ENCODE peak calls at places on chromosomes 2 and 18, in five cellular contexts. One of them, this sample, is unnamed.

GRCh38 chr18:79695269-79695668 is 15.7 kb downstream of the CTDP1 start:
- DNase-seq in stimulated activated CD8-positive, alpha-beta memory T cell treated with anti-CD3 and anti-CD28 coated beads, Interleukin-15, amount 100 ng/mL, for 48 hours: no peak
- DNase-seq in 8988T: no peak
- DNase-seq in SK-N-DZ: no peak
- DNase-seq in NCI-H2081: no peak
- DNase-seq in this sample: peak

GRCh38 chr2:239330836-239331235 is 70.0 kb downstream of the HDAC4 start:
- DNase-seq in 8988T: no peak
- DNase-seq in NCI-H2081: no peak
- DNase-seq in SK-N-DZ: no peak
- DNase-seq in stimulated activated CD8-positive, alpha-beta memory T cell treated with anti-CD3 and anti-CD28 coated beads, Interleukin-15, amount 100 ng/mL, for 48 hours: no peak
- DNase-seq in this sample: no peak

GRCh38 chr18:58640428-58640805 is 11.5 kb upstream of the ALPK2 start:
- DNase-seq in 8988T: no peak
- DNase-seq in SK-N-DZ: no peak
- DNase-seq in stimulated activated CD8-positive, alpha-beta memory T cell treated with anti-CD3 and anti-CD28 coated beads, Interleukin-15, amount 100 ng/mL, for 48 hours: no peak
- DNase-seq in NCI-H2081: no peak
- DNase-seq in this sample: no peak

GRCh38 chr18:11665587-11665986 is 23.5 kb upstream of the GNAL start:
- DNase-seq in stimulated activated CD8-positive, alpha-beta memory T cell treated with anti-CD3 and anti-CD28 coated beads, Interleukin-15, amount 100 ng/mL, for 48 hours: no peak
- DNase-seq in NCI-H2081: no peak
- DNase-seq in 8988T: no peak
- DNase-seq in SK-N-DZ: no peak
- DNase-seq in this sample: no peak

GRCh38 chr2:227188292-227188691 is 23.9 kb downstream of the COL4A3 start:
- DNase-seq in NCI-H2081: no peak
- DNase-seq in SK-N-DZ: no peak
- DNase-seq in 8988T: no peak
- DNase-seq in stimulated activated CD8-positive, alpha-beta memory T cell treated with anti-CD3 and anti-CD28 coated beads, Interleukin-15, amount 100 ng/mL, for 48 hours: no peak
- DNase-seq in this sample: no peak

GRCh38 chr18:68484241-68484640 is 230.7 kb downstream of the TMX3 start:
- DNase-seq in stimulated activated CD8-positive, alpha-beta memory T cell treated with anti-CD3 and anti-CD28 coated beads, Interleukin-15, amount 100 ng/mL, for 48 hours: no peak
- DNase-seq in 8988T: no peak
- DNase-seq in SK-N-DZ: no peak
- DNase-seq in NCI-H2081: no peak
- DNase-seq in this sample: no peak

GRCh38 chr18:47680488-47680887 is 250.0 kb downstream of the SMAD2 start:
- DNase-seq in NCI-H2081: no peak
- DNase-seq in 8988T: no peak
- DNase-seq in stimulated activated CD8-positive, alpha-beta memory T cell treated with anti-CD3 and anti-CD28 coated beads, Interleukin-15, amount 100 ng/mL, for 48 hours: no peak
- DNase-seq in SK-N-DZ: no peak
- DNase-seq in this sample: no peak

GRCh38 chr2:191441761-191442160 is 196.6 kb downstream of the MYO1B start:
- DNase-seq in 8988T: no peak
- DNase-seq in SK-N-DZ: no peak
- DNase-seq in stimulated activated CD8-positive, alpha-beta memory T cell treated with anti-CD3 and anti-CD28 coated beads, Interleukin-15, amount 100 ng/mL, for 48 hours: no peak
- DNase-seq in NCI-H2081: no peak
- DNase-seq in this sample: no peak

GRCh38 chr2:112465373-112465772 is 16.6 kb upstream of the TTL start:
- DNase-seq in 8988T: no peak
- DNase-seq in SK-N-DZ: no peak
- DNase-seq in NCI-H2081: no peak
- DNase-seq in stimulated activated CD8-positive, alpha-beta memory T cell treated with anti-CD3 and anti-CD28 coated beads, Interleukin-15, amount 100 ng/mL, for 48 hours: no peak
- DNase-seq in this sample: no peak

GRCh38 chr2:96684883-96685282 is 42.3 kb downstream of the FER1L5 start:
- DNase-seq in 8988T: no peak
- DNase-seq in stimulated activated CD8-positive, alpha-beta memory T cell treated with anti-CD3 and anti-CD28 coated beads, Interleukin-15, amount 100 ng/mL, for 48 hours: no peak
- DNase-seq in SK-N-DZ: no peak
- DNase-seq in NCI-H2081: no peak
- DNase-seq in this sample: no peak

GRCh38 chr2:57893347-57893746 is 153.3 kb upstream of the VRK2 start:
- DNase-seq in stimulated activated CD8-positive, alpha-beta memory T cell treated with anti-CD3 and anti-CD28 coated beads, Interleukin-15, amount 100 ng/mL, for 48 hours: no peak
- DNase-seq in 8988T: no peak
- DNase-seq in SK-N-DZ: no peak
- DNase-seq in NCI-H2081: no peak
- DNase-seq in this sample: no peak

GRCh38 chr2:45980161-45980852 is 316.9 kb upstream of the EPAS1 start:
- DNase-seq in 8988T: no peak
- DNase-seq in SK-N-DZ: no peak
- DNase-seq in stimulated activated CD8-positive, alpha-beta memory T cell treated with anti-CD3 and anti-CD28 coated beads, Interleukin-15, amount 100 ng/mL, for 48 hours: no peak
- DNase-seq in NCI-H2081: no peak
- DNase-seq in this sample: no peak

GRCh38 chr18:51164327-51165290 is 32.9 kb downstream of the MEX3C start:
- DNase-seq in SK-N-DZ: no peak
- DNase-seq in NCI-H2081: no peak
- DNase-seq in stimulated activated CD8-positive, alpha-beta memory T cell treated with anti-CD3 and anti-CD28 coated beads, Interleukin-15, amount 100 ng/mL, for 48 hours: no peak
- DNase-seq in 8988T: no peak
- DNase-seq in this sample: no peak

GRCh38 chr18:67310826-67311225 is 205.7 kb downstream of the DSEL start:
- DNase-seq in 8988T: no peak
- DNase-seq in NCI-H2081: no peak
- DNase-seq in SK-N-DZ: no peak
- DNase-seq in stimulated activated CD8-positive, alpha-beta memory T cell treated with anti-CD3 and anti-CD28 coated beads, Interleukin-15, amount 100 ng/mL, for 48 hours: no peak
- DNase-seq in this sample: no peak

GRCh38 chr18:76412818-76413565 is 82.0 kb downstream of the ZNF516 start:
- DNase-seq in stimulated activated CD8-positive, alpha-beta memory T cell treated with anti-CD3 and anti-CD28 coated beads, Interleukin-15, amount 100 ng/mL, for 48 hours: no peak
- DNase-seq in 8988T: no peak
- DNase-seq in NCI-H2081: no peak
- DNase-seq in SK-N-DZ: no peak
- DNase-seq in this sample: no peak

GRCh38 chr2:28606986-28607441 is 111.2 kb downstream of the PLB1 start:
- DNase-seq in stimulated activated CD8-positive, alpha-beta memory T cell treated with anti-CD3 and anti-CD28 coated beads, Interleukin-15, amount 100 ng/mL, for 48 hours: no peak
- DNase-seq in SK-N-DZ: peak
- DNase-seq in NCI-H2081: no peak
- DNase-seq in 8988T: peak
- DNase-seq in this sample: no peak

GRCh38 chr2:233275223-233275622 is 23.8 kb downstream of the ATG16L1 start:
- DNase-seq in stimulated activated CD8-positive, alpha-beta memory T cell treated with anti-CD3 and anti-CD28 coated beads, Interleukin-15, amount 100 ng/mL, for 48 hours: no peak
- DNase-seq in SK-N-DZ: no peak
- DNase-seq in NCI-H2081: no peak
- DNase-seq in 8988T: no peak
- DNase-seq in this sample: no peak

This sample was measured in NCI-H1436 treated with DMSO at 0.1 percent for 48 hours.